ENCODE peak calls at places on chromosomes 1 and 21, in six cellular contexts. K is A549, J is upper lobe of left lung, D is K562, A is HepG2, Y is GM12878. T is an unnamed sample.

GRCh38 chr1:201329286-201329685 is 46.0 kb downstream of the PKP1 start:
- ATAC-seq in K (no peak), J (no peak), D (no peak), A (no peak), Y (no peak), T (no peak)

GRCh38 chr1:200916152-200916551 is 21.5 kb downstream of the INAVA start:
- ATAC-seq in K (peak), J (no peak), D (peak), A (peak), Y (peak), T (no peak)

GRCh38 chr1:150568567-150568966 is 10.8 kb downstream of the MCL1 start:
- ATAC-seq in K (peak), J (peak), D (peak), A (peak), Y (peak), T (no peak)

GRCh38 chr1:169860187-169860586 is 33.5 kb downstream of the SCYL3 start:
- ATAC-seq in K (no peak), J (no peak), D (peak), A (no peak), Y (peak), T (no peak)

GRCh38 chr1:185483647-185484450 is 166.8 kb upstream of the IVNS1ABP start:
- ATAC-seq in K (peak), J (peak), D (peak), A (no peak), Y (no peak), T (peak)

GRCh38 chr1:198741744-198742143 is 102.9 kb downstream of the PTPRC start:
- ATAC-seq in K (no peak), J (no peak), D (no peak), A (no peak), Y (no peak), T (no peak)

GRCh38 chr1:153647375-153647714 is 11.2 kb upstream of the SNAPIN start:
- ATAC-seq in K (peak), J (no peak), D (peak), A (peak), Y (peak), T (no peak)

GRCh38 chr1:56511323-56511722 is 68.0 kb downstream of the PLPP3 start:
- ATAC-seq in K (no peak), J (no peak), D (no peak), A (no peak), Y (no peak), T (no peak)

GRCh38 chr1:179318501-179318900 is 24.9 kb downstream of the SOAT1 start:
- ATAC-seq in K (no peak), J (no peak), D (peak), A (no peak), Y (peak), T (no peak)

GRCh38 chr1:65392497-65392896 is 28.0 kb upstream of the LEPR start:
- ATAC-seq in K (no peak), J (no peak), D (no peak), A (no peak), Y (no peak), T (no peak)

GRCh38 chr1:166789286-166789685 is 50.0 kb upstream of the POGK start:
- ATAC-seq in K (no peak), J (no peak), D (no peak), A (no peak), Y (no peak), T (no peak)

GRCh38 chr1:61081637-61082335 is 575 bp upstream of the NFIA start:
- ATAC-seq in K (peak), J (no peak), D (peak), A (peak), Y (no peak), T (peak)

GRCh38 chr1:53536606-53537005 is 77.4 kb downstream of the DMRTB1 start:
- ATAC-seq in K (no peak), J (no peak), D (no peak), A (no peak), Y (no peak), T (no peak)

GRCh38 chr1:161200421-161200991 is 1.7 kb upstream of the ADAMTS4 start:
- ATAC-seq in K (no peak), J (no peak), D (peak), A (no peak), Y (no peak), T (no peak)

GRCh38 chr1:236494586-236495207 is 29.1 kb upstream of the LGALS8 start:
- ATAC-seq in K (no peak), J (no peak), D (no peak), A (peak), Y (no peak), T (no peak)

GRCh38 chr21:23452384-23453083 is 2154.7 kb downstream of the MRPL39 start:
- ATAC-seq in K (no peak), J (no peak), D (no peak), A (peak), Y (peak), T (no peak)

GRCh38 chr1:77744576-77744975 is 15.1 kb downstream of the USP33 start:
- ATAC-seq in K (no peak), J (no peak), D (peak), A (peak), Y (peak), T (no peak)

GRCh38 chr1:26164036-26164927 is 4.5 kb downstream of the C1orf232 start:
- ATAC-seq in K (peak), J (no peak), D (peak), A (peak), Y (peak), T (peak)

GRCh38 chr21:38802050-38803026 is 3.4 kb upstream of the ETS2 start:
- ATAC-seq in K (peak), J (no peak), D (no peak), A (peak), Y (no peak), T (no peak)

GRCh38 chr1:54424398-54424797 is 18.2 kb upstream of the SSBP3 start:
- ATAC-seq in K (no peak), J (no peak), D (no peak), A (no peak), Y (no peak), T (no peak)

GRCh38 chr21:34282223-34282622 is 81.6 kb upstream of the KCNE2 start:
- ATAC-seq in K (no peak), J (no peak), D (no peak), A (no peak), Y (no peak), T (no peak)

GRCh38 chr1:207040181-207040533 is 7.6 kb upstream of the C1orf116 start:
- ATAC-seq in K (peak), J (no peak), D (peak), A (no peak), Y (no peak), T (no peak)

GRCh38 chr1:9878421-9878820 is 31.6 kb downstream of the CTNNBIP1 start:
- ATAC-seq in K (no peak), J (no peak), D (no peak), A (no peak), Y (no peak), T (no peak)

GRCh38 chr1:234543442-234544093 is 64.6 kb upstream of the TARBP1 start:
- ATAC-seq in K (no peak), J (no peak), D (no peak), A (no peak), Y (no peak), T (peak)

GRCh38 chr1:234544094-234544579 is 65.2 kb upstream of the TARBP1 start:
- ATAC-seq in K (peak), J (peak), D (peak), A (peak), Y (no peak), T (peak)

GRCh38 chr1:234546890-234547788 is 62.8 kb downstream of the IRF2BP2 start:
- ATAC-seq in K (no peak), J (no peak), D (peak), A (peak), Y (no peak), T (no peak)

GRCh38 chr1:234546387-234546704 is 63.6 kb downstream of the IRF2BP2 start:
- ATAC-seq in K (no peak), J (no peak), D (no peak), A (no peak), Y (no peak), T (no peak)

DNA sequence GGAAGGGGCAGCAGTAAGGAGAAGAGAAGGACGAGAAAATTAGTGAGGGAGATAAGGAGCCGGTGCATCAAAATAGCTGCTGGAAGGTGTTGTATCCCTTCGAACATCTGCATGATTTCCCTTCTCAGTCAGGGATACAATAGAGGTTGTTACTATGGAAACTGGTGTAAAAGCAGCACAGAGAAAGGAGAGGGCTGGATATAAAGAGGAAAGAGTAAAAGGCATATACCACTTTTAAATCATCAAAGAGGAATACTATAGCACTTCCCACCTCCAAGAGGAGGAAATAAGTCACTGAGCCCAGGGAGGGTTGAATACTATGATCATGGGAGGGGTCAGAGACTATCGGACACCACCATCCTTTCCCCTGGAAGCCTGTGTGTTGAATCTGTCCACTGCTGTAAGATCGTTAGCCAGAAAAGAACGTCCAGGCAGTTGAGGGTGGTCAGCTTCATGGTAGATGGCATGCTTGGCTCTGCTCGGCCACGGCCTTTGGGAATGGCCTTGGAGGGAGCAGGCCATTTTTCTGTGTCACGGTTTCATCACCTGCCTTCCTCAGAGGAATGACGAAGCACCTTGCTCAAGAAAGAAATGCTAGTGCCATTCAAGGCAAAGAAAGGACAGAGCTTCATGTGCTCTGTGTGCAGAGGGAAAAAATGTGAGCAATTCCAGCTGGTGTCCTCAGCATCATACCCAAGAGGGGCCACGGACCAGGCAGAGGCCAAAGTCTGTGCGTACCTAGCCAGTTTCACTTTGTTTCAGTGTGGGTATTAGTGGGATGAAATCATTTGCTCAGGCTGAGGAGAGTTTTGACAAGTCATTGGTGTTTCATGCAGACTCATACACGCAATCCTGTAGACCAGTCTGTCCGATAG is 64.2 kb downstream of the IRF2BP2 start:
- ATAC-seq in K (no peak), J (no peak), D (peak), A (peak), Y (peak), T (peak)
- TF ChIP-seq EP300 in K (no peak), J (no peak), D (no peak), A (peak), Y (no peak), T (no peak)

DNA sequence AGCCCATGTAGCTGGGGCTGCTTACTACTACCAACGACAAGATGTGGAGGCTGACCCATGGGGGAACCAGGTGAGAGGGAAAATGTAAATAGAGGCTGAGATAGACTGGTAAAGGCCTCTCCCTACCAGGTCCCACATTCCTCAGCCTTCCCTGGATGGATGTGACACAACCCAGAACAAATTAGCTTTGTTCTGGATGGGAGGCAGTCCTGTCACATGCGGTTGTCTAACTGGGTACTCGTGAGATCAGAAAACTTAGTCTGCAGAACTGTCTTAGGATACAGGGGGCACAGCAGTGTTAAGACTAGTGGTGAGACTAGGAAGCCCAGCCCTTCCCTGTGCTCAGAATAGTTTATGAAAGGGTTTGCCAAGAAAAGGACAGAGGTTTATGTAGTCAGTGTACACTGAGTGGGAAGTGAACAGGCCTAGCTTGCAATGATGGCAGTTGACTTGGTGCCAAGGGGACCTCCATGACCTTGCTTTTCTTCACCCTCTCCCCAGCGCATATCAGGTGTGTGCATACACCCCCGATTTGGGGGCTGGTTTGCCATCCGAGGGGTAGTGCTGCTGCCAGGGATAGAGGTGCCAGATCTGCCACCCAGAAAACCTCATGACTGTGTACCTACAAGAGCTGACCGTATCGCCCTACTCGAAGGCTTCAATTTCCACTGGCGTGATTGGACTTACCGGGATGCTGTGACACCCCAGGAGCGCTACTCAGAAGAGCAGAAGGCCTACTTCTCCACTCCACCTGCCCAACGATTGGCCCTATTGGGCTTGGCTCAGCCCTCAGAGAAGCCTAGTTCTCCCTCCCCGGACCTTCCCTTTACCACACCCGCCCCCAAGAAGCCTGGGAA is 8.4 kb downstream of the MMACHC start:
- ATAC-seq in K (peak), J (peak), D (peak), A (peak), Y (peak), T (peak)
- TF ChIP-seq CTCF in K (no peak), J (peak), D (peak), A (no peak), Y (no peak), T (peak)

GRCh38 chr1:74341702-74342339 is 106.6 kb downstream of the TNNI3K start:
- ATAC-seq in K (no peak), J (no peak), D (no peak), A (no peak), Y (no peak), T (no peak)

GRCh38 chr1:74340656-74341055 is 105.5 kb downstream of the TNNI3K start:
- ATAC-seq in K (no peak), J (no peak), D (no peak), A (no peak), Y (no peak), T (no peak)

GRCh38 chr1:74344396-74344795 is 109.2 kb downstream of the TNNI3K start:
- ATAC-seq in K (no peak), J (no peak), D (no peak), A (no peak), Y (no peak), T (no peak)

DNA sequence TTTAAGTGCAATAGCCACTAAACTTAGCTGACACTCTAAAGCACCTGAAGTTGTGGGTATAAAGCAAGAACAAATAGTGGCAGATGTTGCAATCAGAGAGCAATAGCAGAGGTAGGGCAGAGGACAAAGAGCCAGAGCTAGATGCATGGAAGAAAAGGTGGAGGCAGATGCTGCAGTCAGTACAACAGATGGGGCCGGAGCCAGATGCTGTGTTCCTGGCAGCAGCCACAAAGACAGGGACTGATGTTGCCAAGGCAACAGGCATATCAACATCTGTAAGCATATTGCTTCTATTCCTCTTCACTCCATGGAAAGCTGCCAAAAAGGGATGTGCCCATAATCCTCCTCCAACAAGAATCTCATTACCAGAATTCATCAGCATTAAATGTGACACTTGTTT is 108.0 kb downstream of the TNNI3K start:
- ATAC-seq in K (no peak), J (no peak), D (no peak), A (no peak), Y (no peak), T (no peak)
- TF ChIP-seq EP300 in K (no peak), J (no peak), D (no peak), A (no peak), Y (no peak), T (no peak)

GRCh38 chr1:20469406-20470076 is 16.5 kb downstream of the CAMK2N1 start:
- ATAC-seq in K (peak), J (no peak), D (no peak), A (peak), Y (no peak), T (no peak)
- TF ChIP-seq CTCF in K (peak), J (no peak), D (no peak), A (peak), Y (no peak), T (no peak)